ENCODE peak calls at places on chromosomes 7 and 10, in seven cellular contexts. G is GM12878, V is cardiac muscle cell, A is lower lobe of right lung, I is fibroblast of lung, R is upper lobe of left lung, P is esophagus squamous epithelium. M is an unnamed sample. For H3K27me3, the result is how much of the 10 kb centered on the place peaks cover.

GRCh38 chr10:54853883-54854282 is 52.9 kb upstream of the PCDH15 start:
- DNase-seq in G (no peak), V (no peak), A (no peak), I (no peak), R (no peak), P (no peak), M (no peak)

GRCh38 chr7:98133621-98134266 is 27.1 kb downstream of the LMTK2 start:
- DNase-seq in G (no peak), V (no peak), A (no peak), I (peak), R (no peak), P (no peak), M (no peak)

GRCh38 chr10:29387269-29387668 is 98.4 kb downstream of the LYZL1 start:
- DNase-seq in G (no peak), V (peak), A (no peak), I (no peak), R (no peak), P (no peak), M (no peak)

GRCh38 chr7:142460402-142461117 is 202.7 kb upstream of the PRSS58 start:
- DNase-seq in G (no peak), V (no peak), A (no peak), I (peak), R (no peak), P (no peak), M (no peak)

GRCh38 chr10:71080381-71081228 is 131.8 kb upstream of the UNC5B start:
- DNase-seq in G (no peak), V (no peak), A (no peak), I (no peak), R (peak), P (no peak), M (no peak)

GRCh38 chr7:28224675-28225074 is 44.1 kb upstream of the JAZF1 start:
- DNase-seq in G (no peak), V (no peak), A (no peak), I (no peak), R (no peak), P (no peak), M (no peak)

GRCh38 chr10:124605856-124606812 is 138.0 kb downstream of the FAM53B start:
- DNase-seq in G (no peak), V (no peak), A (no peak), I (no peak), R (no peak), P (no peak), M (no peak)

GRCh38 chr7:94710256-94710655 is 54.3 kb upstream of the SGCE start:
- DNase-seq in G (no peak), V (no peak), A (no peak), I (peak), R (no peak), P (no peak), M (no peak)

GRCh38 chr10:3654496-3654895 is 130.5 kb downstream of the KLF6 start:
- DNase-seq in G (no peak), V (no peak), A (no peak), I (peak), R (no peak), P (no peak), M (no peak)

GRCh38 chr10:71312840-71313789 is 5.9 kb upstream of the SLC29A3 start:
- DNase-seq in G (no peak), V (no peak), A (peak), I (peak), R (no peak), P (no peak), M (peak)

GRCh38 chr7:20998309-20998708 is 211.6 kb upstream of the SP8 start:
- DNase-seq in G (no peak), V (no peak), A (no peak), I (no peak), R (no peak), P (no peak), M (no peak)

GRCh38 chr7:90719159-90719558 is 123.0 kb downstream of the CDK14 start:
- DNase-seq in G (no peak), V (no peak), A (no peak), I (no peak), R (no peak), P (no peak), M (no peak)

GRCh38 chr10:122062831-122063674 is 74.1 kb downstream of the TACC2 start:
- DNase-seq in G (no peak), V (peak), A (peak), I (peak), R (peak), P (no peak), M (peak)

GRCh38 chr7:107982918-107983389 is 20.0 kb downstream of the LAMB1 start:
- DNase-seq in G (no peak), V (no peak), A (no peak), I (peak), R (no peak), P (no peak), M (no peak)

DNA sequence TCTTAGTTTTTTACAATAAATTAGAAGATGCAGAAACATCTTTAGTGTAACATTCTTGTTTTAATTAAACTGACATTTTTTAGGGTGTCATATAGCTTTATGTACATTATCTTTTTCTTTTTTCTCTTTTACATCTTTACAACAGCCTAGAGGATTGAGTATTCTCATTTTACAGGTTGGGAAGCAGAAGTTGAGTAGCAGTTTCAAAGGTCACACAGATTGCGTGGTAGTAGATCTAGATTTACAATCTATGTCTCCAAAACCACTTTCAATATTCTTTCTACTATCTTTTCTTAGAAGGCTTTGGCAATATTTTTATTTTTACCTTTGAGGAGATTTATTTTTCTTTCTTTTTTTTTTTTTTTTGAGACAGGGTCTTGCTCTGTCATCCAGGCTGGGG is 18.7 kb upstream of the MCU start:
- DNase-seq in G (no peak), V (no peak), A (no peak), I (no peak), R (no peak), P (no peak), M (no peak)
- H3K27me3 ChIP-seq in G (under half), V (under half), A (under half), I (under half), R (under half), P (under half), M (under half)

GRCh38 chr10:1377756-1378397 is 321.7 kb downstream of the WDR37 start:
- DNase-seq in G (no peak), V (no peak), A (no peak), I (no peak), R (peak), P (no peak), M (no peak)
- H3K4me3 ChIP-seq in G (no peak), V (no peak), A (no peak), I (no peak), R (no peak), P (no peak), M (no peak)

GRCh38 chr7:110442386-110442837 is 648.5 kb upstream of the LRRN3 start:
- DNase-seq in G (no peak), V (peak), A (no peak), I (no peak), R (peak), P (no peak), M (no peak)
- TF ChIP-seq CTCF in G (peak), V (no peak), A (peak), I (peak), R (no peak), P (no peak), M (peak)

GRCh38 chr7:155558961-155559360 is 12.6 kb upstream of the CNPY1 start:
- DNase-seq in G (no peak), V (no peak), A (peak), I (no peak), R (no peak), P (no peak), M (no peak)

GRCh38 chr7:155557778-155558177 is 11.4 kb upstream of the CNPY1 start:
- DNase-seq in G (no peak), V (no peak), A (peak), I (no peak), R (no peak), P (no peak), M (no peak)

GRCh38 chr7:155555116-155555695 is 8.8 kb upstream of the CNPY1 start:
- DNase-seq in G (no peak), V (no peak), A (no peak), I (no peak), R (no peak), P (no peak), M (no peak)

GRCh38 chr7:155558351-155558750 is 12.0 kb upstream of the CNPY1 start:
- DNase-seq in G (no peak), V (no peak), A (no peak), I (no peak), R (no peak), P (no peak), M (no peak)

DNA sequence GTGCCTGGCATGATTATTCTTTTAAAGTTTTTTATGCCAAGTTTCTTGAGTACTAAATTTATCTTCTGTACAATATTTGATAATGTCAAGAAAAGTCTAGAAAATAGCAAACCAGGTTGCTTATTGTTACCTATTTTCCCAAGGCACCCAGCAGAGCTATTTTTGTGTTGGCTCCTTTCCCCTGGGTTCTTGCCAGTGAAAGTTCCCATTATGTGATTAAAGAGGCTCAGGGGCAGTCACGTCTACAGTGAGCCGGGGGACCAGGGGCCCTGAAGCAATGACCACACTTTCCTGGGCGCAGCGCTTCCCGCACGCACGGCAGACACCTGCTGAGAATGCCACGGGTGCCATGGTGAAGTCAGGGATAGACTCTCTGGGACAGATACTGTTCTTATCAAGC is 10.4 kb upstream of the CNPY1 start:
- DNase-seq in G (no peak), V (no peak), A (no peak), I (no peak), R (no peak), P (no peak), M (no peak)
- H3K27me3 ChIP-seq in G (under half), V (under half), A (under half), I (under half), R (under half), P (half or more), M (under half)

GRCh38 chr10:110501142-110501937 is 3.6 kb downstream of the DUSP5 start:
- DNase-seq in G (peak), V (peak), A (peak), I (peak), R (peak), P (peak), M (peak)

GRCh38 chr10:110504111-110504735 is 6.5 kb downstream of the DUSP5 start:
- DNase-seq in G (peak), V (no peak), A (peak), I (peak), R (peak), P (no peak), M (peak)

GRCh38 chr10:110503528-110504110 is 5.9 kb downstream of the DUSP5 start:
- DNase-seq in G (no peak), V (no peak), A (no peak), I (no peak), R (no peak), P (no peak), M (no peak)

GRCh38 chr10:110502072-110502845 is 4.6 kb downstream of the DUSP5 start:
- DNase-seq in G (no peak), V (no peak), A (no peak), I (no peak), R (no peak), P (no peak), M (no peak)

DNA sequence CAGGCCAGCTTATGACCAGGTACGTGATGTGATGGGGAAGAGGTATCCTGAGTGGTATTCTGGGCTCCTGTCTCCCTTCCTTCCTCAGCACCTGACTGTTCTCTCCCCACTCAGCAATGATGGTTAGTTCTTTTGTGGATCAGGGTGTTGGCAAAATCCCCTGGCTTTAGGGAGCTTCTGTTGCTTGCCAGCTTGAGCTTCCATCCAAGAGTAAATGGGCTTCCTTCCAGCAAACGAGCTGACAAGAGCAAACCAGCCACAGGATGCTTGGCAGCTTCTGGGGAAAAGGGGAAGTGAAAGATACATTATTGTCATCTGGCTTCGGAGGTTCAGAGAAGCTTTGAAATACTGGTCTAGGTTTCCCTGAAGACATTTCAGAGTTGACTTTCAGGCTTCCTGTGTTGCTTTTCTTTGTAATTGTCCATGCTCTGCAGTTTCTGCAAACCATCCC is 5.2 kb downstream of the DUSP5 start:
- DNase-seq in G (peak), V (no peak), A (no peak), I (peak), R (peak), P (no peak), M (no peak)
- H3K4me3 ChIP-seq in G (peak), V (no peak), A (peak), I (peak), R (no peak), P (peak), M (peak)

GRCh38 chr7:31938650-31939049 is 131.6 kb downstream of the PDE1C start:
- DNase-seq in G (no peak), V (no peak), A (no peak), I (peak), R (no peak), P (no peak), M (no peak)
- TF ChIP-seq CTCF in G (no peak), V (no peak), A (no peak), I (peak), R (peak), P (no peak), M (no peak)

GRCh38 chr7:99833289-99833877 is 5.6 kb downstream of the CYP3A43 start:
- DNase-seq in G (no peak), V (no peak), A (no peak), I (no peak), R (no peak), P (no peak), M (no peak)

GRCh38 chr7:99834382-99834781 is 6.6 kb downstream of the CYP3A43 start:
- DNase-seq in G (no peak), V (no peak), A (no peak), I (no peak), R (no peak), P (no peak), M (no peak)

GRCh38 chr7:99828818-99829217 is 1.0 kb downstream of the CYP3A43 start:
- DNase-seq in G (no peak), V (no peak), A (no peak), I (no peak), R (no peak), P (no peak), M (no peak)

GRCh38 chr7:99829520-99830160 is 1.8 kb downstream of the CYP3A43 start:
- DNase-seq in G (peak), V (no peak), A (no peak), I (no peak), R (no peak), P (no peak), M (no peak)

GRCh38 chr7:99831595-99831994 is 3.8 kb downstream of the CYP3A43 start:
- DNase-seq in G (no peak), V (no peak), A (no peak), I (no peak), R (no peak), P (no peak), M (no peak)
- H3K27me3 ChIP-seq in G (under half), V (under half), A (under half), I (under half), R (under half), P (under half), M (under half)

DNA sequence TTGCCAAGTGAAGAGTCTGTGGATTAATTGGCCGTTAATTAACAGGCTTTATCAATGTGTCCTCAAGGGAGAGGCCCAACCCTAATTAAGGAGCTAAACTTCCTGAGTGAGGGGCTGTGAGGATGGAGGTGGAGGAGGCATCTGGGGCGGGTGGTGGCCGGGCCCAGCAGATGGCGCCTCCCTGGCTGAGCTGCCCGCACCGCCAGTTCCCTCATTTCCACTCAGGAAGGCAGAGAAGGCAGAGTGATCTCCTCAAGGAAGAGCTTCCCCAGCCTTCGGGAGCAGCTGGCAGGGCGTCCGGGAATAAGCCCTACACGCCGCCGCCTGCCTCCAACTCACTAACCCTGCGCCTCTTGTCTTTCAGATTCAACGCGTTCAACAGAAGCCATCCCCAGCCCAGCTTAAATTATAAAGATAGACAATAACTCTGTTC is 112.2 kb downstream of the CYTH3 start:
- DNase-seq in G (no peak), V (peak), A (peak), I (peak), R (peak), P (no peak), M (peak)
- H3K4me3 ChIP-seq in G (no peak), V (no peak), A (no peak), I (no peak), R (no peak), P (no peak), M (no peak)

GRCh38 chr10:74888947-74889661 is 62.7 kb downstream of the KAT6B start:
- DNase-seq in G (no peak), V (no peak), A (no peak), I (no peak), R (no peak), P (no peak), M (no peak)
- TF ChIP-seq CTCF in G (peak), V (peak), A (no peak), I (no peak), R (no peak), P (no peak), M (peak)

GRCh38 chr7:1223196-1224092 is 9.2 kb upstream of the UNCX start:
- DNase-seq in G (no peak), V (peak), A (no peak), I (no peak), R (no peak), P (no peak), M (no peak)
- H3K27me3 ChIP-seq in G (under half), V (half or more), A (half or more), I (half or more), R (under half), P (half or more), M (half or more)

M was measured in AG04450.